ENCODE peak calls at places on chromosomes 6 and 20, in nine cellular contexts. A is stomach, P is AG09309, N is ovary, C is endothelial cell of umbilical vein, J is body of pancreas, Z is keratinocyte, E is transverse colon, W is HFF-Myc. O is an unnamed sample.
A peak's percentile ranks its signal among the peaks of the same experiment; 100 is the strongest.

GRCh38 chr6:37049990-37050853 is 44.8 kb downstream of the FGD2 start:
- DNase-seq in A (peak; percentile 58), P (no peak), N (no peak), C (no peak), J (peak; percentile 79), Z (no peak), E (peak; percentile 77), W (no peak), O (no peak)

GRCh38 chr6:160789263-160790027 is 87.4 kb downstream of the PLG start:
- DNase-seq in A (no peak), P (no peak), N (no peak), C (no peak), J (no peak), Z (no peak), E (no peak), W (no peak), O (no peak)

GRCh38 chr6:72464791-72465691 is 156.8 kb upstream of the KCNQ5 start:
- DNase-seq in A (no peak), P (peak; percentile 49), N (no peak), C (no peak), J (peak; percentile 65), Z (peak; percentile 33), E (no peak), W (peak; percentile 49), O (peak; percentile 92)

GRCh38 chr6:55943329-55943728 is 67.9 kb upstream of the BMP5 start:
- DNase-seq in A (no peak), P (peak; percentile 10), N (no peak), C (no peak), J (no peak), Z (no peak), E (no peak), W (no peak), O (no peak)

GRCh38 chr6:15582499-15582898 is 80.3 kb downstream of the DTNBP1 start:
- DNase-seq in A (no peak), P (no peak), N (no peak), C (no peak), J (no peak), Z (no peak), E (no peak), W (no peak), O (no peak)

GRCh38 chr6:4103929-4104328 is 25.0 kb upstream of the FAM217A start:
- DNase-seq in A (peak; percentile 52), P (no peak), N (no peak), C (no peak), J (peak; percentile 80), Z (peak; percentile 28), E (no peak), W (no peak), O (peak; percentile 85)

GRCh38 chr6:151665329-151665728 is 142.2 kb upstream of the ESR1 start:
- DNase-seq in A (no peak), P (no peak), N (no peak), C (no peak), J (no peak), Z (no peak), E (no peak), W (no peak), O (no peak)

GRCh38 chr6:15324427-15324985 is 78.6 kb downstream of the JARID2 start:
- DNase-seq in A (no peak), P (no peak), N (no peak), C (no peak), J (no peak), Z (no peak), E (no peak), W (no peak), O (no peak)

GRCh38 chr6:35240838-35241801 is 18.4 kb upstream of the ZNF76 start:
- DNase-seq in A (peak; percentile 82), P (no peak), N (peak; percentile 82), C (peak; percentile 65), J (peak; percentile 70), Z (peak; percentile 15), E (peak; percentile 78), W (no peak), O (peak; percentile 72)

GRCh38 chr20:45361794-45362193 is 1.2 kb upstream of the SYS1 start:
- DNase-seq in A (no peak), P (no peak), N (no peak), C (no peak), J (no peak), Z (no peak), E (no peak), W (no peak), O (no peak)

GRCh38 chr6:82521369-82521768 is 157.8 kb downstream of the TPBG start:
- DNase-seq in A (no peak), P (no peak), N (no peak), C (no peak), J (no peak), Z (no peak), E (no peak), W (no peak), O (peak; percentile 59)

GRCh38 chr6:130293800-130294199 is 71.0 kb upstream of the SAMD3 start:
- DNase-seq in A (no peak), P (peak; percentile 54), N (no peak), C (peak; percentile 51), J (peak; percentile 19), Z (no peak), E (peak; percentile 9), W (peak; percentile 59), O (peak; percentile 70)

GRCh38 chr20:46652699-46653098 is 1.4 kb upstream of the SLC13A3 start:
- DNase-seq in A (no peak), P (no peak), N (no peak), C (no peak), J (no peak), Z (no peak), E (no peak), W (no peak), O (peak; percentile 47)

DNA sequence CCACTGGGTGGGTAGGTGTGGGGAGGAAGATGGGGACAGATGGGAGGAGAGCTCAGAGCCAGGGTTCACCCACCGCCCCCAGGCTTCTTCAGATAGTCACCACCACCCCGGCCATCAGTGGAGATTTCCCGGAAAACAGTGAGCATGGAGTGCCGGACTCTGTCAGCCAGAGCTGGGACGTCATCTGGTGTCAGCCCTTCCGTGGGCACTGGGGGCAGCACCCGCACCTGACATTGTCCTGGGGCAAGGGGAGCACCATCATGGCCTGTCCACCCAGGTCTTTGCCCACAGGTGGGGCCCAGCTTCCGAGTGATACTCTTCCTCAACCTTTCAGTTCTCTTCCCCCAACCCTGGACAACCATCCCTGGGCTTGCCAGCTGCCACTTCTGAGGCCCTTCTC is 4.8 kb downstream of the EGFL8 start:
- DNase-seq in A (no peak), P (no peak), N (peak; percentile 36), C (no peak), J (no peak), Z (no peak), E (no peak), W (no peak), O (no peak)
- TF ChIP-seq CTCF in A (no peak), P (no peak), N (no peak), C (no peak), J (no peak), Z (no peak), E (no peak), W (no peak), O (no peak)

DNA sequence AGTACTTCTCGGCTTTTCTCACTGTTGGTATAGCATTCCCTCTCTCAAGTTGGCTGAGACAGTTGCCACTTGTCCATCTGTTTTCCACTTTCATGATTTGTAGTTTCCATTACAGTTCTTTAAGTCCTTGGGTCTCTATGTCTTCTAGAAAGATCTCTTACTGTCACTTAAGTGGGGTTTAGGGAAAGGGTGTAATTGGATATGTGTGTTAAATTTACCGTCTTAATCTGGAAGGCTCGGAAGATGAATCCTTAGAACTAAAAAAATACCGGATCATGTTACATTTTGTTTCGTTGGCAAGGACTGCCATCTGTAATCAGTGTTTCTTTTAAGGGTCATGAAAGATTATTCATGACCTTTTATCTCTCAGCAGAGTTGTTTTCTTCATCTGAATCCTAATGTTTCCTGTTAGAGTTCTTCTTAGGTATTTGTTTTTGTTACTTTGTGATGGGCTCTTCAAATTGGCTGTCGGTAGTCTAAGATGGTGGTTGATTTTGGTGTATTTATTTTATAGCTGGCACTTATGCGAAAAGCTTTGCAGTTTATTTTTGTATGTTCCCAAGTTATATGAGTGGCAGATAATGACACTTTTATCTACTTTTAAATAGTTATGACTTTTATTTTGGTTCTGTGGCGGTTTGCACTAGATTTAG is 21.7 kb upstream of the BTBD3 start:
- DNase-seq in A (no peak), P (no peak), N (no peak), C (no peak), J (no peak), Z (no peak), E (no peak), W (no peak), O (no peak)
- H3K4me3 ChIP-seq in A (no peak overlapping the region), P (no peak overlapping the region), N (no peak overlapping the region), C (no peak overlapping the region), J (no peak overlapping the region), Z (no peak overlapping the region), E (no peak overlapping the region), W (no peak overlapping the region), O (no peak overlapping the region)

GRCh38 chr6:11439908-11440307 is 97.6 kb upstream of the TMEM170B start:
- DNase-seq in A (no peak), P (no peak), N (no peak), C (no peak), J (no peak), Z (no peak), E (no peak), W (no peak), O (no peak)
- TF ChIP-seq CTCF in A (no peak), P (no peak), N (no peak), C (no peak), J (no peak), Z (no peak), E (no peak), W (no peak), O (no peak)

GRCh38 chr6:44301106-44301505 is 12.0 kb downstream of the AARS2 start:
- DNase-seq in A (no peak), P (no peak), N (no peak), C (no peak), J (no peak), Z (no peak), E (no peak), W (no peak), O (no peak)

GRCh38 chr6:44297063-44298038 is 15.8 kb downstream of the AARS2 start:
- DNase-seq in A (peak; percentile 39), P (no peak), N (peak; percentile 78), C (peak; percentile 21), J (peak; percentile 16), Z (no peak), E (peak; percentile 25), W (no peak), O (peak; percentile 54)

GRCh38 chr6:44300424-44300823 is 12.7 kb downstream of the AARS2 start:
- DNase-seq in A (no peak), P (no peak), N (no peak), C (no peak), J (no peak), Z (no peak), E (no peak), W (no peak), O (no peak)

GRCh38 chr6:44298864-44299263 is 14.3 kb downstream of the AARS2 start:
- DNase-seq in A (no peak), P (no peak), N (no peak), C (no peak), J (no peak), Z (no peak), E (no peak), W (no peak), O (no peak)

GRCh38 chr6:44298055-44298803 is 14.9 kb downstream of the AARS2 start:
- DNase-seq in A (no peak), P (no peak), N (no peak), C (no peak), J (no peak), Z (no peak), E (no peak), W (no peak), O (no peak)
- H3K4me3 ChIP-seq in A (peak overlapping the region; percentile 41), P (no peak overlapping the region), N (no peak overlapping the region), C (no peak overlapping the region), J (no peak overlapping the region), Z (no peak overlapping the region), E (no peak overlapping the region), W (no peak overlapping the region), O (no peak overlapping the region)

GRCh38 chr6:51515052-51515402 is 572.4 kb downstream of the PKHD1 start:
- DNase-seq in A (no peak), P (no peak), N (no peak), C (no peak), J (no peak), Z (no peak), E (no peak), W (no peak), O (peak; percentile 66)
- TF ChIP-seq CTCF in A (no peak), P (no peak), N (no peak), C (no peak), J (no peak), Z (no peak), E (no peak), W (no peak), O (peak; percentile 62)

O was measured in epithelial cell of esophagus.